ENCODE peak calls at places on chromosome 10, in nine cellular contexts. R is osteocyte; C is HS-27A; Q is foreskin fibroblast; K is GM18507; S is activated naive CD8-positive, alpha-beta T cell treated with anti-CD3 and anti-CD28 coated beads, Interleukin-2, amount 50 U/mL, for 24 hours; T is NCI-H748 treated with DMSO at 0.1 percent for 48 hours; L is stimulated activated CD8-positive, alpha-beta memory T cell treated with anti-CD3 and anti-CD28 coated beads, Interleukin-7, amount 100 ng/mL, for 1 hour; D is cardiac muscle cell. I is an unnamed sample.

GRCh38 chr10:70523044-70523443 is 44.5 kb downstream of the PALD1 start:
- DNase-seq in R (no peak), C (no peak), Q (no peak), K (no peak), S (no peak), T (no peak), L (no peak), D (no peak), I (no peak)

GRCh38 chr10:102435529-102436233 is 3.3 kb upstream of the CUEDC2 start:
- DNase-seq in R (no peak), C (no peak), Q (peak), K (no peak), S (peak), T (no peak), L (no peak), D (peak), I (no peak)

GRCh38 chr10:119502214-119502613 is 40.3 kb downstream of the RGS10 start:
- DNase-seq in R (no peak), C (no peak), Q (no peak), K (no peak), S (peak), T (no peak), L (peak), D (no peak), I (no peak)

GRCh38 chr10:75350791-75351190 is 50.8 kb downstream of the ZNF503 start:
- DNase-seq in R (no peak), C (peak), Q (peak), K (no peak), S (no peak), T (no peak), L (no peak), D (peak), I (no peak)

GRCh38 chr10:102673961-102674511 is 29.8 kb downstream of the TRIM8 start:
- DNase-seq in R (no peak), C (no peak), Q (peak), K (no peak), S (peak), T (peak), L (peak), D (peak), I (no peak)

GRCh38 chr10:91604936-91605534 is 27.8 kb downstream of the PPP1R3C start:
- DNase-seq in R (no peak), C (no peak), Q (peak), K (no peak), S (no peak), T (no peak), L (no peak), D (peak), I (no peak)

GRCh38 chr10:3229815-3230214 is 57.2 kb upstream of the PITRM1 start:
- DNase-seq in R (no peak), C (no peak), Q (peak), K (no peak), S (no peak), T (no peak), L (no peak), D (no peak), I (no peak)

GRCh38 chr10:124560377-124560776 is 98.8 kb downstream of the LHPP start:
- DNase-seq in R (no peak), C (no peak), Q (peak), K (no peak), S (no peak), T (no peak), L (no peak), D (peak), I (no peak)

GRCh38 chr10:96306516-96306915 is 2.3 kb downstream of the DNTT start:
- DNase-seq in R (no peak), C (no peak), Q (no peak), K (no peak), S (peak), T (no peak), L (no peak), D (no peak), I (no peak)

GRCh38 chr10:119371704-119372663 is 164.6 kb downstream of the GRK5 start:
- DNase-seq in R (no peak), C (no peak), Q (no peak), K (no peak), S (no peak), T (no peak), L (no peak), D (peak), I (no peak)

GRCh38 chr10:125983161-125983560 is 86.8 kb downstream of the FANK1 start:
- DNase-seq in R (no peak), C (peak), Q (no peak), K (no peak), S (no peak), T (no peak), L (no peak), D (no peak), I (no peak)

GRCh38 chr10:16933799-16934198 is 116.6 kb upstream of the RSU1 start:
- DNase-seq in R (no peak), C (no peak), Q (peak), K (no peak), S (no peak), T (no peak), L (no peak), D (peak), I (no peak)